ENCODE peak calls at places on chromosome 20, in four cellular contexts. I is foreskin fibroblast; Y is A172; W is CD8-positive, alpha-beta T cell. O is an unnamed sample.

GRCh38 chr20:45781391-45781931 is 10.2 kb downstream of the WFDC3 start:
- DNase-seq in W (no peak), I (peak), Y (peak), O (no peak)

GRCh38 chr20:36167826-36168634 is 13.5 kb downstream of the EPB41L1 start:
- DNase-seq in Y (peak), W (no peak), I (peak), O (no peak)

GRCh38 chr20:708956-709355 is 33.4 kb upstream of the SCRT2 start:
- DNase-seq in W (no peak), Y (no peak), I (no peak), O (no peak)

GRCh38 chr20:35788796-35789195 is 17.0 kb downstream of the PHF20 start:
- DNase-seq in I (no peak), Y (no peak), W (no peak), O (no peak)

GRCh38 chr20:48460681-48461080 is 367.1 kb downstream of the PREX1 start:
- DNase-seq in Y (no peak), W (no peak), I (no peak), O (no peak)

GRCh38 chr20:64244870-64245603 is 10.5 kb upstream of the PCMTD2 start:
- DNase-seq in Y (no peak), I (no peak), W (no peak), O (peak)

GRCh38 chr20:19382371-19382770 is 169.9 kb downstream of the SLC24A3 start:
- DNase-seq in Y (no peak), I (no peak), W (no peak), O (no peak)

GRCh38 chr20:32091888-32092346 is 17.6 kb upstream of the TM9SF4 start:
- DNase-seq in Y (peak), I (peak), W (peak), O (peak)

GRCh38 chr20:51745804-51746203 is 22.4 kb downstream of the ATP9A start:
- DNase-seq in I (no peak), Y (no peak), W (no peak), O (no peak)

GRCh38 chr20:63534831-63535651 is 2.1 kb downstream of the PTK6 start:
- DNase-seq in Y (no peak), W (no peak), I (no peak), O (no peak)

GRCh38 chr20:39849664-39850063 is 839.4 kb downstream of the MAFB start:
- DNase-seq in I (peak), W (no peak), Y (peak), O (peak)

GRCh38 chr20:59629141-59630045 is 25.1 kb downstream of the PHACTR3 start:
- DNase-seq in Y (no peak), I (no peak), W (no peak), O (no peak)

GRCh38 chr20:44348168-44348659 is 7.3 kb upstream of the HNF4A start:
- DNase-seq in W (no peak), I (no peak), Y (no peak), O (no peak)

GRCh38 chr20:32231847-32232246 is 24.2 kb downstream of the POFUT1 start:
- DNase-seq in Y (no peak), I (no peak), W (no peak), O (no peak)

GRCh38 chr20:31515775-31516107 is 1.5 kb downstream of the HM13 start:
- DNase-seq in Y (no peak), W (no peak), I (no peak), O (no peak)

GRCh38 chr20:59676877-59677140 is 72.5 kb downstream of the PHACTR3 start:
- DNase-seq in W (no peak), I (no peak), Y (no peak), O (no peak)

GRCh38 chr20:52494244-52494643 is 302.7 kb upstream of the ZFP64 start:
- DNase-seq in Y (peak), W (peak), I (peak), O (no peak)

GRCh38 chr20:51036827-51037229 is 13.9 kb upstream of the KCNG1 start:
- DNase-seq in Y (no peak), W (no peak), I (no peak), O (no peak)